ENCODE peak calls at places on chromosomes 7 and 10, in seven cellular contexts. W is effector CD4-positive, alpha-beta T cell; J is mammary epithelial cell; M is stimulated activated CD8-positive, alpha-beta memory T cell treated with anti-CD3 and anti-CD28 coated beads, Interleukin-7, amount 100 ng/mL, for 1 hour; S is cardiac muscle cell; K is NCI-H460; C is AG20443. D is an unnamed sample.
A peak's percentile ranks its signal among the peaks of the same experiment; 100 is the strongest.

GRCh38 chr7:31815796-31816195 is 128.8 kb downstream of the PPP1R17 start:
- DNase-seq in W (no peak), J (no peak), M (no peak), S (no peak), K (no peak), C (peak; percentile 9), D (no peak)

GRCh38 chr10:72260215-72260587 is 13.5 kb upstream of the DDIT4 start:
- DNase-seq in W (no peak), J (no peak), M (no peak), S (no peak), K (no peak), C (no peak), D (no peak)

GRCh38 chr7:134943785-134944400 is 42.4 kb upstream of the AGBL3 start:
- DNase-seq in W (no peak), J (no peak), M (no peak), S (peak; percentile 49), K (peak; percentile 24), C (no peak), D (peak; percentile 63)

GRCh38 chr7:38178695-38179344 is 775 bp downstream of the STARD3NL start:
- DNase-seq in W (no peak), J (no peak), M (no peak), S (no peak), K (peak; percentile 13), C (no peak), D (no peak)

GRCh38 chr7:132296820-132297219 is 279.4 kb downstream of the PLXNA4 start:
- DNase-seq in W (no peak), J (no peak), M (no peak), S (no peak), K (no peak), C (no peak), D (no peak)

GRCh38 chr7:123682690-123683089 is 27.0 kb downstream of the LMOD2 start:
- DNase-seq in W (no peak), J (peak; percentile 32), M (no peak), S (peak; percentile 80), K (peak; percentile 66), C (peak; percentile 51), D (peak; percentile 78)

GRCh38 chr10:61078542-61078941 is 134.6 kb upstream of the RHOBTB1 start:
- DNase-seq in W (no peak), J (no peak), M (no peak), S (peak; percentile 6), K (no peak), C (peak; percentile 44), D (no peak)

GRCh38 chr10:5512881-5513698 is 11.7 kb upstream of the CALML3 start:
- DNase-seq in W (no peak), J (no peak), M (no peak), S (no peak), K (no peak), C (no peak), D (no peak)

GRCh38 chr7:127890726-127891125 is 140.5 kb downstream of the LRRC4 start:
- DNase-seq in W (no peak), J (no peak), M (no peak), S (no peak), K (no peak), C (no peak), D (no peak)

GRCh38 chr7:2049782-2050510 is 182.8 kb downstream of the MAD1L1 start:
- DNase-seq in W (no peak), J (no peak), M (no peak), S (no peak), K (no peak), C (no peak), D (no peak)

GRCh38 chr10:126016156-126016805 is 119.9 kb downstream of the FANK1 start:
- DNase-seq in W (no peak), J (peak; percentile 40), M (no peak), S (no peak), K (no peak), C (no peak), D (no peak)

GRCh38 chr7:135905355-135905754 is 71.8 kb downstream of the MTPN start:
- DNase-seq in W (no peak), J (no peak), M (no peak), S (no peak), K (no peak), C (no peak), D (no peak)

GRCh38 chr10:129332476-129332875 is 134.6 kb upstream of the MGMT start:
- DNase-seq in W (no peak), J (no peak), M (no peak), S (peak; percentile 54), K (no peak), C (no peak), D (peak; percentile 76)

GRCh38 chr7:101823086-101823485 is 5.7 kb downstream of the CUX1 start:
- DNase-seq in W (no peak), J (no peak), M (no peak), S (no peak), K (no peak), C (no peak), D (no peak)

GRCh38 chr10:46522295-46523118 is 34.0 kb downstream of the GPRIN2 start:
- DNase-seq in W (no peak), J (no peak), M (no peak), S (no peak), K (no peak), C (no peak), D (no peak)

GRCh38 chr10:69086131-69086530 is 1.8 kb upstream of the SRGN start:
- DNase-seq in W (no peak), J (no peak), M (no peak), S (peak; percentile 66), K (no peak), C (peak; percentile 27), D (no peak)